ENCODE peak calls at places on chromosomes 2 and 18, in five cellular contexts. J is upper lobe of right lung, I is ascending aorta, T is endothelial cell, O is GM20000. X is an unnamed sample.

GRCh38 chr18:48456838-48457237 is 47.7 kb upstream of the ZBTB7C start:
- DNase-seq in J (no peak), I (no peak), T (no peak), O (no peak), X (no peak)

GRCh38 chr18:48683661-48684060 is 144.8 kb downstream of the CTIF start:
- DNase-seq in J (no peak), I (no peak), O (no peak), T (no peak), X (no peak)

GRCh38 chr2:144659731-144660275 is 139.9 kb upstream of the ZEB2 start:
- DNase-seq in O (no peak), T (no peak), J (peak), I (peak), X (no peak)

GRCh38 chr2:240234503-240234951 is 94.1 kb upstream of the OTOS start:
- DNase-seq in I (no peak), O (no peak), J (peak), T (no peak), X (no peak)

GRCh38 chr2:226376516-226377180 is 423.0 kb downstream of the IRS1 start:
- DNase-seq in O (no peak), T (no peak), J (no peak), I (no peak), X (no peak)

GRCh38 chr2:9774266-9774665 is 69.0 kb upstream of the TAF1B start:
- DNase-seq in T (no peak), O (no peak), J (peak), I (no peak), X (no peak)

GRCh38 chr2:202072737-202073396 is at the start of gene KIAA2012:
- DNase-seq in J (no peak), T (peak), I (no peak), O (no peak), X (no peak)

GRCh38 chr2:194917519-194917918 is 739.5 kb upstream of the SLC39A10 start:
- DNase-seq in O (no peak), T (no peak), J (no peak), I (no peak), X (no peak)

GRCh38 chr2:27771548-27772335 is at the start of gene MRPL33:
- DNase-seq in O (peak), T (peak), I (peak), J (peak), X (peak)

GRCh38 chr2:60359569-60359968 is 193.9 kb downstream of the BCL11A start:
- DNase-seq in I (no peak), O (no peak), T (no peak), J (no peak), X (no peak)

GRCh38 chr2:95215018-95215612 is 7.8 kb downstream of the ZNF892 start:
- DNase-seq in T (no peak), O (no peak), J (no peak), I (no peak), X (no peak)

GRCh38 chr2:21294446-21294845 is 170.7 kb downstream of the TDRD15 start:
- DNase-seq in T (no peak), I (no peak), J (no peak), O (no peak), X (no peak)

GRCh38 chr18:67216846-67217245 is 299.7 kb downstream of the DSEL start:
- DNase-seq in O (no peak), I (no peak), T (no peak), J (no peak), X (no peak)

GRCh38 chr2:88658890-88659881 is 31.9 kb upstream of the EIF2AK3 start:
- DNase-seq in J (no peak), O (no peak), T (peak), I (no peak), X (no peak)

GRCh38 chr2:239984431-239985194 is 40.5 kb downstream of the NDUFA10 start:
- DNase-seq in T (no peak), O (no peak), J (no peak), I (no peak), X (no peak)

GRCh38 chr18:78726326-78727056 is 253.1 kb upstream of the SALL3 start:
- DNase-seq in O (no peak), J (peak), I (no peak), T (no peak), X (no peak)

GRCh38 chr2:41950440-41950960 is 97.3 kb upstream of the PKDCC start:
- DNase-seq in O (no peak), T (no peak), I (no peak), J (no peak), X (no peak)

GRCh38 chr2:203809084-203809521 is 58.5 kb upstream of the CTLA4 start:
- DNase-seq in O (no peak), J (no peak), T (no peak), I (no peak), X (no peak)

GRCh38 chr2:196729418-196729817 is 70.1 kb downstream of the GTF3C3 start:
- DNase-seq in T (no peak), I (no peak), O (no peak), J (no peak), X (no peak)

GRCh38 chr2:118185210-118186109 is 97.2 kb downstream of the INSIG2 start:
- DNase-seq in T (peak), O (peak), J (peak), I (peak), X (peak)

DNA sequence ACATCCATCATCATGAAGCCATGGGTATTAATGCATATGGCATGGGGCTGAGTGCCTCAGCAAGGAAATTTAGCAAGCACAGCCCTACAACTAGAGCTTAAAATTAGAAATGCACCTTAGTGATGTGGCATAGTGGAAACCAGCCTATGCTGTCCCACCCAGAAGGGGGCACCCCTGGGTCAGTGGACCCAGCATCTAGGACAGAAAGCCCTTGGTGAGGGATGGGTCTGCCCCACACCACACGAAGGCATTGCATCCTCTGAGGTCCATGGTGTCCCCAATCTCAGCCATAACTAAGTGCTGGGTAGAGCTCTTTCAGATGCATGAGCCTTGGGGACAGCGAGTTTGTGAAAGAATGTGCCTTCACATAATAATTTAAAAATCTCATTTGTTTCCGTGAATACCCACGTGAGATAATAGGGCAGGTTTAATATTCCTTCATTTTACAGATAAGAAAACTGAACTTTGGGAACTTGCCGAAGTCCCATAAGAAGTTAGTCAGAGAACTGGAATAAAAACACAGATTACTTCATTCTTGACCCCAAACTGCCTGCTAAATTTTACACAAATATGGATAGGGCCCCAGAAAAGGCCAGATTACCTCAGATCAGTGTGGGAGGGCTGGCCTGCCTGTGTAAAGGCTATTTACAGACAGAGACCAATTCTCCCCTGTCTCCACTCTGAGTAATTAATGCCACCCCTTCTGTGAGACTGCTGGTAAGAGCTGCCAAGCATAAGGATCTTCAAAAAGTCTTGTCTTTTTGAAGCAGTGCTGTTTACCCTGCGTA is 139.0 kb downstream of the MGAT5 start:
- DNase-seq in J (no peak), O (no peak), I (no peak), T (no peak), X (no peak)
- TF ChIP-seq CTCF in J (no peak), O (no peak), I (no peak), T (no peak), X (no peak)

GRCh38 chr2:216932806-216933579 is 73.1 kb upstream of the TNP1 start:
- DNase-seq in I (no peak), T (no peak), O (no peak), J (no peak), X (no peak)
- TF ChIP-seq CTCF in I (no peak), T (no peak), O (no peak), J (no peak), X (no peak)

DNA sequence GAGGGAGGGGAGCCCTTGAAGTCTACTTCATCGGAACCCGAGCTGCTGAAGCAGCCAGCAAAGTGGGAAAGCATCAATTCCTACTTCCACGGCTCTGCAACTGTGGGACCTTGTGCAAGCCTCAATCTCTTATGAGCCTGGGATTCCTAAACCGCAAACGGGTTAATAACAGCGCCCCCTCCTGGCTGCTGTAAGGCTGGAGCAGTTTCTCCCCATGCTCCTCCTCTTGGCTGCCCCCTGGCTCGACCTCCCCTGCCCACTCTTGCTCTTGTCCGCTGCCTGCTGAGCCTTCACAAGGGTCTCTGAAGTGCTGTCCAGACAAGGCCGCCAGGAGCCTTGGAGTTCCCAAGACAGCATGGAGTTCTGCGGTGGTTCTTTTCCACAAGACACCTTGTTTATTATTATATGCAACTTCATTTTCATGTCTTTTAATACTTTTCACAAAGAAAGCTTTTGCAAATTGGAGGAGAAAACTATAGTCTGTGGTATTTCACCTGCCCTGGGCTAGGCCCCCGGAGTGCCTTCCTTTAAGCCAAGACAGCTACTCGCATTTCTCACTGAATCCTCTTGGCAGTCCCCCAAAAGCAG is 157.2 kb downstream of the DDX1 start:
- DNase-seq in I (no peak), J (no peak), O (peak), T (peak), X (peak)
- TF ChIP-seq CTCF in I (peak), J (peak), O (no peak), T (peak), X (peak)

GRCh38 chr2:157876066-157876770 is at the start of gene ACVR1:
- DNase-seq in O (peak), T (peak), J (peak), I (peak), X (peak)
- TF ChIP-seq CTCF in O (peak), T (peak), J (peak), I (peak), X (peak)

GRCh38 chr2:172484253-172484652 is 56.9 kb downstream of the ITGA6 start:
- DNase-seq in I (no peak), T (no peak), J (no peak), O (peak), X (no peak)
- TF ChIP-seq CTCF in I (no peak), T (no peak), J (peak), O (no peak), X (peak)

GRCh38 chr2:157056200-157056676 is 201.3 kb upstream of the GALNT5 start:
- DNase-seq in I (no peak), O (no peak), T (no peak), J (no peak), X (no peak)
- TF ChIP-seq CTCF in I (no peak), O (no peak), T (no peak), J (no peak), X (no peak)

GRCh38 chr2:128499367-128500135 is 180.9 kb upstream of the HS6ST1 start:
- DNase-seq in J (peak), O (no peak), I (no peak), T (no peak), X (no peak)

GRCh38 chr2:128501022-128501690 is 182.5 kb upstream of the HS6ST1 start:
- DNase-seq in I (no peak), O (no peak), J (no peak), T (no peak), X (no peak)

GRCh38 chr2:128498589-128498988 is 179.9 kb upstream of the HS6ST1 start:
- DNase-seq in O (no peak), J (peak), T (no peak), I (no peak), X (no peak)

GRCh38 chr2:128501700-128502099 is 183.0 kb upstream of the HS6ST1 start:
- DNase-seq in T (no peak), O (no peak), I (no peak), J (peak), X (no peak)

GRCh38 chr2:128500136-128500800 is 181.6 kb upstream of the HS6ST1 start:
- DNase-seq in J (peak), I (no peak), T (no peak), O (no peak), X (no peak)
- TF ChIP-seq CTCF in J (no peak), I (no peak), T (no peak), O (no peak), X (no peak)

GRCh38 chr2:206443735-206444527 is 599 bp downstream of the ADAM23 start:
- DNase-seq in T (peak), I (no peak), J (no peak), O (peak), X (peak)
- TF ChIP-seq CTCF in T (no peak), I (no peak), J (no peak), O (no peak), X (no peak)

GRCh38 chr2:59184281-59185020 is 943.3 kb upstream of the FANCL start:
- DNase-seq in T (no peak), O (no peak), I (no peak), J (no peak), X (no peak)

GRCh38 chr2:59180111-59180510 is 939.0 kb upstream of the FANCL start:
- DNase-seq in J (no peak), O (no peak), T (no peak), I (no peak), X (no peak)

GRCh38 chr2:59181347-59181746 is 940.2 kb upstream of the FANCL start:
- DNase-seq in I (no peak), O (no peak), J (no peak), T (no peak), X (no peak)

GRCh38 chr2:59183070-59183469 is 941.9 kb upstream of the FANCL start:
- DNase-seq in J (no peak), I (no peak), O (no peak), T (no peak), X (no peak)

GRCh38 chr2:59182249-59182648 is 941.1 kb upstream of the FANCL start:
- DNase-seq in I (no peak), O (peak), T (peak), J (no peak), X (peak)
- TF ChIP-seq CTCF in I (no peak), O (peak), T (peak), J (no peak), X (peak)

GRCh38 chr2:13046557-13047165 is 329.9 kb downstream of the TRIB2 start:
- DNase-seq in T (no peak), I (no peak), J (no peak), O (no peak), X (no peak)
- TF ChIP-seq CTCF in T (peak), I (peak), J (peak), O (no peak), X (peak)